ENCODE peak calls at places on chromosome 11, in seven cellular contexts. One of them, this sample, is unnamed. For H3K4me1, the result is how much of the 10 kb centered on the place peaks cover.

GRCh38 chr11:75194147-75194546 is 43.2 kb downstream of the SLCO2B1 start:
- DNase-seq in NT2/D1: no peak
- DNase-seq in aorta: no peak
- DNase-seq in heart right ventricle: no peak
- DNase-seq in endodermal cell: no peak
- DNase-seq in A549: no peak
- DNase-seq in breast epithelium: peak
- DNase-seq in this sample: no peak

GRCh38 chr11:88016392-88017020 is 158.7 kb downstream of the RAB38 start:
- DNase-seq in NT2/D1: peak
- DNase-seq in A549: peak
- DNase-seq in endodermal cell: peak
- DNase-seq in breast epithelium: peak
- DNase-seq in heart right ventricle: no peak
- DNase-seq in aorta: peak
- DNase-seq in this sample: no peak

GRCh38 chr11:57290288-57290687 is 34.5 kb downstream of the TNKS1BP1 start:
- DNase-seq in breast epithelium: no peak
- DNase-seq in heart right ventricle: no peak
- DNase-seq in endodermal cell: no peak
- DNase-seq in A549: no peak
- DNase-seq in NT2/D1: no peak
- DNase-seq in aorta: no peak
- DNase-seq in this sample: no peak

GRCh38 chr11:75474240-75474639 is 41.2 kb upstream of the KLHL35 start:
- DNase-seq in heart right ventricle: no peak
- DNase-seq in endodermal cell: no peak
- DNase-seq in NT2/D1: no peak
- DNase-seq in A549: no peak
- DNase-seq in breast epithelium: no peak
- DNase-seq in aorta: no peak
- DNase-seq in this sample: peak

GRCh38 chr11:112537846-112538330 is 277.2 kb upstream of the PLET1 start:
- DNase-seq in endodermal cell: no peak
- DNase-seq in heart right ventricle: no peak
- DNase-seq in A549: no peak
- DNase-seq in NT2/D1: no peak
- DNase-seq in breast epithelium: no peak
- DNase-seq in aorta: no peak
- DNase-seq in this sample: no peak

GRCh38 chr11:75673977-75674582 is 5.2 kb upstream of the MAP6 start:
- DNase-seq in NT2/D1: no peak
- DNase-seq in heart right ventricle: no peak
- DNase-seq in aorta: no peak
- DNase-seq in breast epithelium: no peak
- DNase-seq in endodermal cell: no peak
- DNase-seq in A549: no peak
- DNase-seq in this sample: no peak

GRCh38 chr11:10029386-10030121 is 264.5 kb downstream of the SBF2 start:
- DNase-seq in A549: no peak
- DNase-seq in endodermal cell: no peak
- DNase-seq in NT2/D1: no peak
- DNase-seq in heart right ventricle: no peak
- DNase-seq in breast epithelium: no peak
- DNase-seq in aorta: no peak
- DNase-seq in this sample: no peak

GRCh38 chr11:72328366-72329224 is 84.6 kb upstream of the PHOX2A start:
- DNase-seq in NT2/D1: no peak
- DNase-seq in endodermal cell: no peak
- DNase-seq in A549: no peak
- DNase-seq in aorta: no peak
- DNase-seq in heart right ventricle: no peak
- DNase-seq in breast epithelium: no peak
- DNase-seq in this sample: no peak

GRCh38 chr11:74820763-74821162 is 72.1 kb downstream of the RNF169 start:
- DNase-seq in endodermal cell: no peak
- DNase-seq in NT2/D1: no peak
- DNase-seq in heart right ventricle: no peak
- DNase-seq in aorta: no peak
- DNase-seq in breast epithelium: no peak
- DNase-seq in A549: no peak
- DNase-seq in this sample: no peak

DNA sequence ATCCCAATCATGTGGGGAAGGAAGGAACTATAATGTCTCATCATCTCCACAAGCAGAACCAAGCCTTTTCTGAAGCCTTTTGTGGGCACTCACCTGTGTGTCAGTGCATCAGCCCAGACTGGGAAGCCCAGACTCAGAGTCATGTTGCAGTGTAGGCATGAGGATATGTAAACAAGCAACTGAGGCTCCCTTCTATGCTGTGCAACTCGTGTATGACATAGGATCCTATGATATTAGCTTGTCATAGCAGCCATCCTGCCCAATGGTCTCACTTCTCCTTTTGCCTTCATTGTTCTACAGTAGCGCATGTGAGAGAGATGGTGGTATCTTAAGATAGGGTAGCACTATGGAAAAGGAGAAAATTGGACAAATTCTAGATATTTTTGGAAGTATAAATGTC is 103.4 kb upstream of the OLFML1 start:
- DNase-seq in breast epithelium: no peak
- DNase-seq in endodermal cell: no peak
- DNase-seq in heart right ventricle: no peak
- DNase-seq in NT2/D1: no peak
- DNase-seq in aorta: no peak
- DNase-seq in A549: no peak
- DNase-seq in this sample: no peak
- H3K4me1 ChIP-seq in breast epithelium: under half
- H3K4me1 ChIP-seq in endodermal cell: under half
- H3K4me1 ChIP-seq in heart right ventricle: under half
- H3K4me1 ChIP-seq in NT2/D1: under half
- H3K4me1 ChIP-seq in aorta: under half
- H3K4me1 ChIP-seq in A549: under half
- H3K4me1 ChIP-seq in this sample: under half

GRCh38 chr11:36141161-36141560 is 148.1 kb downstream of the COMMD9 start:
- DNase-seq in breast epithelium: no peak
- DNase-seq in heart right ventricle: no peak
- DNase-seq in A549: no peak
- DNase-seq in NT2/D1: no peak
- DNase-seq in endodermal cell: no peak
- DNase-seq in aorta: no peak
- DNase-seq in this sample: no peak
- H3K4me1 ChIP-seq in breast epithelium: under half
- H3K4me1 ChIP-seq in heart right ventricle: under half
- H3K4me1 ChIP-seq in A549: under half
- H3K4me1 ChIP-seq in NT2/D1: under half
- H3K4me1 ChIP-seq in endodermal cell: under half
- H3K4me1 ChIP-seq in aorta: under half
- H3K4me1 ChIP-seq in this sample: under half

GRCh38 chr11:93526058-93526633 is 17.0 kb downstream of the SMCO4 start:
- DNase-seq in breast epithelium: no peak
- DNase-seq in NT2/D1: no peak
- DNase-seq in heart right ventricle: no peak
- DNase-seq in aorta: no peak
- DNase-seq in endodermal cell: no peak
- DNase-seq in A549: no peak
- DNase-seq in this sample: no peak

GRCh38 chr11:93525601-93526000 is 17.6 kb downstream of the SMCO4 start:
- DNase-seq in aorta: no peak
- DNase-seq in breast epithelium: no peak
- DNase-seq in NT2/D1: no peak
- DNase-seq in endodermal cell: no peak
- DNase-seq in A549: no peak
- DNase-seq in heart right ventricle: no peak
- DNase-seq in this sample: no peak

GRCh38 chr11:93528252-93528651 is 14.9 kb downstream of the SMCO4 start:
- DNase-seq in NT2/D1: no peak
- DNase-seq in endodermal cell: no peak
- DNase-seq in aorta: no peak
- DNase-seq in breast epithelium: no peak
- DNase-seq in A549: no peak
- DNase-seq in heart right ventricle: peak
- DNase-seq in this sample: no peak

GRCh38 chr11:93528757-93529639 is 14.2 kb downstream of the SMCO4 start:
- DNase-seq in breast epithelium: no peak
- DNase-seq in A549: no peak
- DNase-seq in endodermal cell: no peak
- DNase-seq in heart right ventricle: no peak
- DNase-seq in NT2/D1: no peak
- DNase-seq in aorta: no peak
- DNase-seq in this sample: no peak

GRCh38 chr11:93526691-93527583 is 16.3 kb downstream of the SMCO4 start:
- DNase-seq in breast epithelium: no peak
- DNase-seq in endodermal cell: no peak
- DNase-seq in A549: no peak
- DNase-seq in NT2/D1: no peak
- DNase-seq in heart right ventricle: no peak
- DNase-seq in aorta: no peak
- DNase-seq in this sample: no peak
- H3K4me1 ChIP-seq in breast epithelium: under half
- H3K4me1 ChIP-seq in endodermal cell: under half
- H3K4me1 ChIP-seq in A549: under half
- H3K4me1 ChIP-seq in NT2/D1: under half
- H3K4me1 ChIP-seq in heart right ventricle: under half
- H3K4me1 ChIP-seq in aorta: under half
- H3K4me1 ChIP-seq in this sample: under half

GRCh38 chr11:61967177-61967923 is at the start of gene FTH1:
- DNase-seq in breast epithelium: peak
- DNase-seq in aorta: peak
- DNase-seq in heart right ventricle: peak
- DNase-seq in NT2/D1: peak
- DNase-seq in A549: peak
- DNase-seq in endodermal cell: peak
- DNase-seq in this sample: peak

GRCh38 chr11:61966673-61967176 is 709 bp downstream of the FTH1 start:
- DNase-seq in NT2/D1: no peak
- DNase-seq in endodermal cell: no peak
- DNase-seq in breast epithelium: no peak
- DNase-seq in heart right ventricle: no peak
- DNase-seq in A549: no peak
- DNase-seq in aorta: peak
- DNase-seq in this sample: peak

GRCh38 chr11:61963016-61963281 is 4.5 kb downstream of the FTH1 start:
- DNase-seq in heart right ventricle: no peak
- DNase-seq in NT2/D1: no peak
- DNase-seq in A549: no peak
- DNase-seq in endodermal cell: no peak
- DNase-seq in breast epithelium: no peak
- DNase-seq in aorta: peak
- DNase-seq in this sample: no peak

GRCh38 chr11:61963282-61964057 is 4.0 kb downstream of the FTH1 start:
- DNase-seq in endodermal cell: peak
- DNase-seq in heart right ventricle: no peak
- DNase-seq in A549: no peak
- DNase-seq in NT2/D1: no peak
- DNase-seq in aorta: peak
- DNase-seq in breast epithelium: peak
- DNase-seq in this sample: peak

DNA sequence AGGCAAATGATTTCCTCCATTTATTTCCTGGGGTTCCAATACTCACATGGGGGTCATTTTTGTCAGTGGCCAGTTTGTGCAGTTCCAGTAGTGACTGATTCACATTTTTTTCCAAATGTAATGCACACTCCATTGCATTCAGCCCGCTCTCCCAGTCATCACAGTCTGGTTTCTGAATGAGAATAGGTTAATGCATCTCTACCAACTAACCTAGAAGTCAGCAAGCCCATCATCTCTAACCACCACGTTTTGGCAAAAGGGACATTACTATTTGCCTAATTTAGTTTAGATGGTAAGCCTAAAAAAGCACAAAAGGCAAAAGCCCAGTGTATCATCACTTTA is 2.5 kb downstream of the FTH1 start:
- DNase-seq in A549: no peak
- DNase-seq in NT2/D1: no peak
- DNase-seq in aorta: no peak
- DNase-seq in endodermal cell: no peak
- DNase-seq in heart right ventricle: no peak
- DNase-seq in breast epithelium: no peak
- DNase-seq in this sample: no peak
- H3K4me1 ChIP-seq in A549: half or more
- H3K4me1 ChIP-seq in NT2/D1: under half
- H3K4me1 ChIP-seq in aorta: under half
- H3K4me1 ChIP-seq in endodermal cell: under half
- H3K4me1 ChIP-seq in heart right ventricle: half or more
- H3K4me1 ChIP-seq in breast epithelium: under half
- H3K4me1 ChIP-seq in this sample: under half

GRCh38 chr11:12690663-12691062 is 16.4 kb downstream of the TEAD1 start:
- DNase-seq in breast epithelium: no peak
- DNase-seq in aorta: no peak
- DNase-seq in A549: no peak
- DNase-seq in NT2/D1: no peak
- DNase-seq in heart right ventricle: no peak
- DNase-seq in endodermal cell: no peak
- DNase-seq in this sample: peak

GRCh38 chr11:12687740-12688139 is 13.5 kb downstream of the TEAD1 start:
- DNase-seq in heart right ventricle: no peak
- DNase-seq in endodermal cell: peak
- DNase-seq in NT2/D1: no peak
- DNase-seq in aorta: no peak
- DNase-seq in A549: no peak
- DNase-seq in breast epithelium: no peak
- DNase-seq in this sample: no peak

GRCh38 chr11:12687216-12687623 is 13.0 kb downstream of the TEAD1 start:
- DNase-seq in breast epithelium: no peak
- DNase-seq in NT2/D1: no peak
- DNase-seq in endodermal cell: no peak
- DNase-seq in heart right ventricle: no peak
- DNase-seq in A549: no peak
- DNase-seq in aorta: no peak
- DNase-seq in this sample: no peak

GRCh38 chr11:12691473-12691872 is 17.3 kb downstream of the TEAD1 start:
- DNase-seq in heart right ventricle: no peak
- DNase-seq in breast epithelium: no peak
- DNase-seq in NT2/D1: no peak
- DNase-seq in endodermal cell: no peak
- DNase-seq in aorta: no peak
- DNase-seq in A549: no peak
- DNase-seq in this sample: no peak

GRCh38 chr11:12689029-12689755 is 15.0 kb downstream of the TEAD1 start:
- DNase-seq in endodermal cell: no peak
- DNase-seq in aorta: no peak
- DNase-seq in A549: no peak
- DNase-seq in heart right ventricle: no peak
- DNase-seq in NT2/D1: no peak
- DNase-seq in breast epithelium: no peak
- DNase-seq in this sample: no peak
- H3K4me1 ChIP-seq in endodermal cell: under half
- H3K4me1 ChIP-seq in aorta: under half
- H3K4me1 ChIP-seq in A549: half or more
- H3K4me1 ChIP-seq in heart right ventricle: half or more
- H3K4me1 ChIP-seq in NT2/D1: under half
- H3K4me1 ChIP-seq in breast epithelium: under half
- H3K4me1 ChIP-seq in this sample: half or more

GRCh38 chr11:76781046-76781801 is 1.9 kb upstream of the TSKU start:
- DNase-seq in breast epithelium: no peak
- DNase-seq in aorta: peak
- DNase-seq in A549: no peak
- DNase-seq in heart right ventricle: no peak
- DNase-seq in endodermal cell: peak
- DNase-seq in NT2/D1: no peak
- DNase-seq in this sample: no peak
- H3K4me1 ChIP-seq in breast epithelium: under half
- H3K4me1 ChIP-seq in aorta: under half
- H3K4me1 ChIP-seq in A549: under half
- H3K4me1 ChIP-seq in heart right ventricle: under half
- H3K4me1 ChIP-seq in endodermal cell: under half
- H3K4me1 ChIP-seq in NT2/D1: under half
- H3K4me1 ChIP-seq in this sample: under half

This sample was measured in kidney.